ENCODE peak calls at places on chromosome 2, in five cellular contexts. O is H1, H is IMR-90, P is SK-N-SH, T is endothelial cell of umbilical vein. C is an unnamed sample.

GRCh38 chr2:213806125-213806726 is 522.0 kb downstream of the SPAG16 start:
- DNase-seq in H (peak), O (no peak), T (peak), P (peak), C (no peak)

GRCh38 chr2:126358122-126358521 is 297.8 kb upstream of the GYPC start:
- DNase-seq in T (no peak), P (no peak), H (no peak), O (no peak), C (no peak)

GRCh38 chr2:226725096-226725495 is 74.5 kb downstream of the IRS1 start:
- DNase-seq in O (no peak), P (no peak), T (no peak), H (peak), C (no peak)

GRCh38 chr2:164719996-164720941 is 99.0 kb upstream of the GRB14 start:
- DNase-seq in P (peak), H (peak), T (no peak), O (no peak), C (no peak)

GRCh38 chr2:54760310-54760709 is 36.8 kb downstream of the EML6 start:
- DNase-seq in O (no peak), T (no peak), H (no peak), P (no peak), C (no peak)

GRCh38 chr2:174599310-174599941 is 1.8 kb upstream of the WIPF1 start:
- DNase-seq in H (no peak), P (no peak), T (no peak), O (no peak), C (no peak)

GRCh38 chr2:213241817-213242216 is 42.4 kb upstream of the SPAG16 start:
- DNase-seq in T (no peak), P (no peak), H (no peak), O (no peak), C (no peak)

GRCh38 chr2:1887915-1888314 is 143.6 kb upstream of the PXDN start:
- DNase-seq in H (peak), P (no peak), T (no peak), O (no peak), C (no peak)

GRCh38 chr2:142180820-142181533 is 50.2 kb upstream of the LRP1B start:
- DNase-seq in H (peak), P (no peak), O (peak), T (peak), C (no peak)

GRCh38 chr2:113212245-113213060 is 38.7 kb downstream of the PSD4 start:
- DNase-seq in O (no peak), H (no peak), P (peak), T (no peak), C (no peak)

DNA sequence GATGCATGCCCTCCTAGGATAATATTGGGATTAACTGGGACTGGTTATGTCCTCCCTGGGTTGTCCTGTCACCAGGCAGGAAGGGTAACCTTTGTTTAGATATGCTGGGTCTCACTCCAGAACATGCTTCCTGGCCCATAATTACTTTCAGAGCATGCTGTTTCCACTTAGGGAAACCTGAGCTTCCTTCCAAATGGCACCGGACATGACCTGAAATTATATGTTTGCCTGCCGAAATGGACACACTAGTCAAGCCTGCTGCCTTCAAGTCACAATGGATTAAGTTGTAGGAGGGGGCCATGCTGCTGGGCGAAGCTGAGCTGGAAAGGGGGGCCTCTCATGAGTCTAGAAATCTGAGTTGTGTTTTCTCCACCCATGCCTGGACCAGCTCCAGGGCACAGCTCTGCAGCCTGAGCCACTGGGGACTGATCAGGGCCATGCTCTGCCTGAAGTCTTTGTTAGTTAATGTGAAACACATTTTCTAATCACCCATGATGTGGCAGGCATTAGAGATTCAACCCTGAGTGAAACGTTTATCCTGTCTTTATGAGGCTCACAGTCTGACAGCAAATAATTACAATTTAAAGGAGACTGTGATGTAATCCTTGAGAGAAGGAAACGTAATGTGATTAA is 273.3 kb downstream of the TNS1 start:
- DNase-seq in H (peak), T (no peak), O (no peak), P (peak), C (no peak)
- H3K27ac ChIP-seq in H (no peak), T (no peak), O (no peak), P (peak), C (no peak)

DNA sequence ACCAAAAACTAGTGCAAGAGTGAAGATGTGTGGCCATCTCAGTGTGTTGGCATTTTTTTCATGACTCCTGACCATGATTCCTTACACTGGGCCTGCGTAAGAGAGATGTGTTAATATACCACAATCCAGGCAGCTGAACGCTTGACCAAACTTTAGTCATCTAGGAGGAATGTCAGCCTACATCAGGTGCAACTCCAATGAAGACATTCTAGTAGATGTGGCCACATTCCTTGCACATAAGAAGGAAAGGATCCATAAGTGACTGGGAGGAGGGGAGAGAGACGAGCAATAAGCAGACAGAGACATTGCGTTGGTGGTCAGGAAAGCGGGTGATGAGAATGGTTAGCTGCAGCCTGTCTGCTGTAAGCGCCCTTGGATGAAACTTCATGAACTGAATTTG is 42.6 kb downstream of the CYRIA start:
- DNase-seq in H (peak), P (no peak), O (no peak), T (no peak), C (no peak)
- H3K9ac ChIP-seq in H (no peak), P (no peak), O (no peak), T (no peak), C (no peak)

GRCh38 chr2:121596221-121597080 is 52.8 kb downstream of the CLASP1 start:
- DNase-seq in T (peak), O (no peak), P (peak), H (peak), C (peak)

GRCh38 chr2:121599963-121600651 is 49.2 kb downstream of the CLASP1 start:
- DNase-seq in P (no peak), O (no peak), H (peak), T (no peak), C (no peak)

GRCh38 chr2:121591199-121591598 is 58.1 kb downstream of the CLASP1 start:
- DNase-seq in P (no peak), O (no peak), H (no peak), T (no peak), C (no peak)

GRCh38 chr2:121598087-121598486 is 51.2 kb downstream of the CLASP1 start:
- DNase-seq in P (no peak), O (no peak), H (no peak), T (no peak), C (no peak)

DNA sequence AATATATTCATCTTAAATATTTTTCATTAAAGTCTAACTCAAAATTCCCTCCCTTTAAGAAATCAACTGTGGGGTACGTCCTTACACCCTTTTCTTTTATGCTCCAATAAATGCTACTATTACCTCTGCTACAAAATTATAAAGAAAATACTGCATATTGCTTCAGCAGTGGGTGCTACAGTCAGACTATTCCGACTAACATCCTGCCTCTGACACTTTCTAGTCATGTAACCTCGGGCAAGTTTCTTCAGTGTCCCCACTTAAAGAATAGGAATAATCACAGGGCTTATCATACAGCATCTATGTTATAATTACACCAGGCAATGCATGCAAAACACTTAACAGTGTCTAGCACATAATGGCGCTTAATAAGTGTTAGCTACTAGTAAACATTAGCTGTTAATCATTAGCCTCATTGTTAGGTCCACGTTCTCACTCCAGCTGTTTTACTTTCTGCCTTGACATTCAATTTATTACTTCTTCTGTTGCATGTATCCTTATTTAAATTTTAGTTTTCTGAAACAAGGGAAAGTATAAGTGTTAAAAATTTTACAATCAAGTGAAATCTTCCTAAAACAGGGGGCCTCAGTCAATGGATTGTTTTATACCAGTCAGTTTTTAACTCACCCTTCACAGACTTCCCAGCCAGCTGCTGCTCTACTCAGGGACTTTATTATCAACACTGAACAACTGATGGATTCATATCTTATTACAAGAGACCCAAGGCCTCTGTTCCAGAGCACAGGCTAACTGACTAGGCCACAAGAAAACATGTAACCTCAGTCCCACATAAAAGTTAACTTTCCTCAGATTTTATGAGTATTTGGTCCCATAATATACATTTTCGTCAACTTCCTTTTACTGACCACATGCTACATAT is 54.0 kb downstream of the CLASP1 start:
- DNase-seq in T (no peak), H (no peak), O (no peak), P (no peak), C (no peak)
- H3K27ac ChIP-seq in T (no peak), H (no peak), O (no peak), P (peak), C (no peak)

GRCh38 chr2:177262137-177262536 is 2.4 kb downstream of the NFE2L2 start:
- DNase-seq in H (no peak), T (peak), P (no peak), O (no peak), C (peak)
- H3K9ac ChIP-seq in H (peak), T (peak), P (peak), O (no peak), C (no peak)

GRCh38 chr2:222942977-222943376 is 82.1 kb downstream of the ACSL3 start:
- DNase-seq in O (no peak), P (no peak), H (no peak), T (no peak), C (no peak)

GRCh38 chr2:222944971-222945740 is 84.3 kb downstream of the ACSL3 start:
- DNase-seq in T (no peak), P (peak), H (no peak), O (no peak), C (no peak)

GRCh38 chr2:222942556-222942955 is 81.7 kb downstream of the ACSL3 start:
- DNase-seq in P (no peak), O (no peak), T (no peak), H (no peak), C (no peak)

GRCh38 chr2:222944552-222944951 is 83.7 kb downstream of the ACSL3 start:
- DNase-seq in T (no peak), P (no peak), O (no peak), H (peak), C (no peak)

DNA sequence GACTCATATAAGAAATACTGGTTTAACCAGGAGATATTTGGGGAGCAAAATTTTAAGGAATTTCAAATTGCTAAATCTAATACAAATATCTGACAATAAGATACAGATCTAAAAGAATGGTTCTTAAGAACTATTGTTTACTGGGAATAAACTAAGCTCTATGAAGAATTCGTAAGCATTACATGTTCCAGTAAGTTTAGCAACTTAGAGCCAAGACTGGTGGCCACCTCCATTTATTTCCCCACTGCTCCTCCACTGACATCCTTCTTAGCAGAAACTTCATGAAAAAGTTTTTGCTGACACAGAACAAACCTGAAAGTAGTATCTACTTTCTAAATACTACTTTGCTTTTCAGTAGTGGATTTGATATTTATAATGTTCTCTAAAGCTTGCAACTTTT is 83.0 kb downstream of the ACSL3 start:
- DNase-seq in H (peak), O (no peak), P (no peak), T (no peak), C (no peak)
- H3K27ac ChIP-seq in H (peak), O (no peak), P (peak), T (no peak), C (no peak)

DNA sequence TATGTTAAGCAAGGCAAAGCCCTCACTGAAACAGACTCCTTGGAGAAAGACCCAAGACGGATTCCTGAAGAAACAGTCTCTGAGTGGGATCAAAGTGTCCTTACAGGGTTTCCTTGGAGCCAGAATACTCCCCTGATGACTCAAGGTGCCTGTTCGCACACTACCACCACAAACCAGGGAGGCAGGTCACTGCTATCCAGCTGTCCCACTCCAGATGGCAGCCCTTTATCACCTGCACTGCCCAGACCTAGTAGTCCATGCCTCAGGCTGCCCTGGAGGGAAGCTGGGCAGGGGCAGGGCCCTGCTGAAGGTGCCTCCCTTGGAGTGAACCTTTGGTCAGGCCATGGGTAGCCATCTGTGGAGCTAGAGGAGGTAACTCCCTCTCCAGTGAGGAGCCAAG is 34.2 kb downstream of the TRABD2A start:
- DNase-seq in H (peak), T (no peak), O (no peak), P (no peak), C (peak)
- H3K9ac ChIP-seq in H (no peak), T (no peak), O (no peak), P (no peak), C (no peak)

GRCh38 chr2:119590873-119591272 is 46.6 kb downstream of the CFAP221 start:
- DNase-seq in H (no peak), O (no peak), T (no peak), P (peak), C (no peak)
- H3K27ac ChIP-seq in H (no peak), O (no peak), T (no peak), P (peak), C (no peak)

DNA sequence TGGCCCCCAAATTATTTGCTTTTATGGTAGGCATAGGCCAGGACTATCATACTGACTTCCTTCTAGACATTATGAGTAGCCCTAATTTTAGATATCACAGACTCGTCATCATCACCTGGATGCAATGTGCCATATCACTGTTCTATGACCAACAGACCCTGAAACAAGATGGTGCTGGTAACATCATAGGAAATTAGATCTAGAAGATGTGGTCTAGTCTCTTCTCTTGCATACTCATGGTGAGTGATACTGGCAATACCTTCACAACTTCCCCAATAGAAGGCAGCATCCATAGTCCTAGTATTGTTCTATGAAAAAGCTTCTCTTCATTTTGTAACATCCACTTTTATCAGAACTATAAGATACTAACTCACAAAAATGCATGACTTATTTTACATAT is 116.3 kb upstream of the ITGA4 start:
- DNase-seq in H (no peak), T (no peak), O (no peak), P (no peak), C (no peak)
- H3K9ac ChIP-seq in H (no peak), T (no peak), O (no peak), P (no peak), C (no peak)

C was measured in colonic mucosa.